ENCODE peak calls at places on chromosome 1, in four cellular contexts. One of them, this sample, is unnamed.

GRCh38 chr1:209748620-209749019 is 7.2 kb upstream of the TRAF3IP3 start:
- DNase-seq in activated B cell treated with CpG ODN at 0.5 μM for 24 hours: no peak
- DNase-seq in kidney epithelial cell: no peak
- DNase-seq in endothelial cell of umbilical vein: no peak
- DNase-seq in this sample: no peak

GRCh38 chr1:44855742-44856141 is 12.7 kb upstream of the PTCH2 start:
- DNase-seq in kidney epithelial cell: no peak
- DNase-seq in activated B cell treated with CpG ODN at 0.5 μM for 24 hours: no peak
- DNase-seq in endothelial cell of umbilical vein: no peak
- DNase-seq in this sample: no peak

GRCh38 chr1:53558916-53559315 is 99.7 kb downstream of the DMRTB1 start:
- DNase-seq in endothelial cell of umbilical vein: no peak
- DNase-seq in activated B cell treated with CpG ODN at 0.5 μM for 24 hours: no peak
- DNase-seq in kidney epithelial cell: no peak
- DNase-seq in this sample: no peak

GRCh38 chr1:242569867-242570266 is 45.4 kb upstream of the PLD5 start:
- DNase-seq in activated B cell treated with CpG ODN at 0.5 μM for 24 hours: no peak
- DNase-seq in kidney epithelial cell: peak
- DNase-seq in endothelial cell of umbilical vein: no peak
- DNase-seq in this sample: no peak

GRCh38 chr1:77282866-77283539 is 1.2 kb downstream of the AK5 start:
- DNase-seq in endothelial cell of umbilical vein: peak
- DNase-seq in kidney epithelial cell: no peak
- DNase-seq in activated B cell treated with CpG ODN at 0.5 μM for 24 hours: no peak
- DNase-seq in this sample: no peak

GRCh38 chr1:39411526-39411925 is 79.9 kb upstream of the BMP8A start:
- DNase-seq in kidney epithelial cell: no peak
- DNase-seq in endothelial cell of umbilical vein: no peak
- DNase-seq in activated B cell treated with CpG ODN at 0.5 μM for 24 hours: no peak
- DNase-seq in this sample: no peak

GRCh38 chr1:211101481-211101880 is 32.5 kb downstream of the KCNH1 start:
- DNase-seq in kidney epithelial cell: no peak
- DNase-seq in endothelial cell of umbilical vein: no peak
- DNase-seq in activated B cell treated with CpG ODN at 0.5 μM for 24 hours: no peak
- DNase-seq in this sample: no peak

GRCh38 chr1:66311092-66311491 is 222.9 kb upstream of the SGIP1 start:
- DNase-seq in endothelial cell of umbilical vein: no peak
- DNase-seq in activated B cell treated with CpG ODN at 0.5 μM for 24 hours: no peak
- DNase-seq in kidney epithelial cell: no peak
- DNase-seq in this sample: no peak

GRCh38 chr1:175319112-175319911 is 126.7 kb upstream of the KIAA0040 start:
- DNase-seq in activated B cell treated with CpG ODN at 0.5 μM for 24 hours: peak
- DNase-seq in endothelial cell of umbilical vein: peak
- DNase-seq in kidney epithelial cell: peak
- DNase-seq in this sample: peak

GRCh38 chr1:53153752-53154151 is 11.3 kb upstream of the SLC1A7 start:
- DNase-seq in activated B cell treated with CpG ODN at 0.5 μM for 24 hours: no peak
- DNase-seq in kidney epithelial cell: no peak
- DNase-seq in endothelial cell of umbilical vein: no peak
- DNase-seq in this sample: no peak

GRCh38 chr1:4425892-4426291 is 228.5 kb upstream of the AJAP1 start:
- DNase-seq in kidney epithelial cell: no peak
- DNase-seq in activated B cell treated with CpG ODN at 0.5 μM for 24 hours: no peak
- DNase-seq in endothelial cell of umbilical vein: no peak
- DNase-seq in this sample: no peak

GRCh38 chr1:172540635-172541034 is 7.7 kb downstream of the SUCO start:
- DNase-seq in kidney epithelial cell: no peak
- DNase-seq in endothelial cell of umbilical vein: no peak
- DNase-seq in activated B cell treated with CpG ODN at 0.5 μM for 24 hours: no peak
- DNase-seq in this sample: no peak

GRCh38 chr1:201678264-201679101 is 139.6 kb downstream of the NAV1 start:
- DNase-seq in endothelial cell of umbilical vein: no peak
- DNase-seq in activated B cell treated with CpG ODN at 0.5 μM for 24 hours: no peak
- DNase-seq in kidney epithelial cell: no peak
- DNase-seq in this sample: no peak

GRCh38 chr1:203450016-203450415 is 25.6 kb upstream of the PRELP start:
- DNase-seq in kidney epithelial cell: no peak
- DNase-seq in activated B cell treated with CpG ODN at 0.5 μM for 24 hours: no peak
- DNase-seq in endothelial cell of umbilical vein: no peak
- DNase-seq in this sample: no peak

GRCh38 chr1:154609398-154610380 is 1.7 kb upstream of the ADAR start:
- DNase-seq in activated B cell treated with CpG ODN at 0.5 μM for 24 hours: no peak
- DNase-seq in kidney epithelial cell: no peak
- DNase-seq in endothelial cell of umbilical vein: no peak
- DNase-seq in this sample: no peak

GRCh38 chr1:156122519-156123355 is 8.2 kb downstream of the LMNA start:
- DNase-seq in activated B cell treated with CpG ODN at 0.5 μM for 24 hours: no peak
- DNase-seq in kidney epithelial cell: no peak
- DNase-seq in endothelial cell of umbilical vein: peak
- DNase-seq in this sample: no peak

GRCh38 chr1:160437432-160438319 is 37.3 kb downstream of the VANGL2 start:
- DNase-seq in endothelial cell of umbilical vein: no peak
- DNase-seq in kidney epithelial cell: no peak
- DNase-seq in activated B cell treated with CpG ODN at 0.5 μM for 24 hours: no peak
- DNase-seq in this sample: no peak

GRCh38 chr1:77545970-77546369 is 136.5 kb downstream of the ZZZ3 start:
- DNase-seq in activated B cell treated with CpG ODN at 0.5 μM for 24 hours: no peak
- DNase-seq in endothelial cell of umbilical vein: no peak
- DNase-seq in kidney epithelial cell: no peak
- DNase-seq in this sample: no peak

GRCh38 chr1:36580524-36580923 is 97.8 kb upstream of the CSF3R start:
- DNase-seq in endothelial cell of umbilical vein: no peak
- DNase-seq in kidney epithelial cell: no peak
- DNase-seq in activated B cell treated with CpG ODN at 0.5 μM for 24 hours: no peak
- DNase-seq in this sample: no peak

GRCh38 chr1:44602675-44603610 is 71.3 kb downstream of the TMEM53 start:
- DNase-seq in activated B cell treated with CpG ODN at 0.5 μM for 24 hours: no peak
- DNase-seq in kidney epithelial cell: no peak
- DNase-seq in endothelial cell of umbilical vein: no peak
- DNase-seq in this sample: no peak

GRCh38 chr1:25095635-25096200 is 136.6 kb downstream of the SYF2 start:
- DNase-seq in endothelial cell of umbilical vein: no peak
- DNase-seq in kidney epithelial cell: no peak
- DNase-seq in activated B cell treated with CpG ODN at 0.5 μM for 24 hours: no peak
- DNase-seq in this sample: no peak

GRCh38 chr1:107277022-107277421 is 136.2 kb downstream of the NTNG1 start:
- DNase-seq in kidney epithelial cell: no peak
- DNase-seq in endothelial cell of umbilical vein: peak
- DNase-seq in activated B cell treated with CpG ODN at 0.5 μM for 24 hours: no peak
- DNase-seq in this sample: no peak

GRCh38 chr1:158972841-158973240 is 36.9 kb upstream of the IFI16 start:
- DNase-seq in kidney epithelial cell: no peak
- DNase-seq in activated B cell treated with CpG ODN at 0.5 μM for 24 hours: no peak
- DNase-seq in endothelial cell of umbilical vein: no peak
- DNase-seq in this sample: no peak
- TF ChIP-seq CTCF in kidney epithelial cell: peak
- TF ChIP-seq CTCF in activated B cell treated with CpG ODN at 0.5 μM for 24 hours: no peak
- TF ChIP-seq CTCF in endothelial cell of umbilical vein: no peak
- TF ChIP-seq CTCF in this sample: no peak

GRCh38 chr1:63935148-63935547 is 161.3 kb downstream of the ROR1 start:
- DNase-seq in activated B cell treated with CpG ODN at 0.5 μM for 24 hours: no peak
- DNase-seq in kidney epithelial cell: no peak
- DNase-seq in endothelial cell of umbilical vein: no peak
- DNase-seq in this sample: no peak
- TF ChIP-seq CTCF in activated B cell treated with CpG ODN at 0.5 μM for 24 hours: no peak
- TF ChIP-seq CTCF in kidney epithelial cell: peak
- TF ChIP-seq CTCF in endothelial cell of umbilical vein: no peak
- TF ChIP-seq CTCF in this sample: peak

GRCh38 chr1:199463521-199464127 is 563.9 kb upstream of the NR5A2 start:
- DNase-seq in endothelial cell of umbilical vein: peak
- DNase-seq in kidney epithelial cell: peak
- DNase-seq in activated B cell treated with CpG ODN at 0.5 μM for 24 hours: no peak
- DNase-seq in this sample: no peak

DNA sequence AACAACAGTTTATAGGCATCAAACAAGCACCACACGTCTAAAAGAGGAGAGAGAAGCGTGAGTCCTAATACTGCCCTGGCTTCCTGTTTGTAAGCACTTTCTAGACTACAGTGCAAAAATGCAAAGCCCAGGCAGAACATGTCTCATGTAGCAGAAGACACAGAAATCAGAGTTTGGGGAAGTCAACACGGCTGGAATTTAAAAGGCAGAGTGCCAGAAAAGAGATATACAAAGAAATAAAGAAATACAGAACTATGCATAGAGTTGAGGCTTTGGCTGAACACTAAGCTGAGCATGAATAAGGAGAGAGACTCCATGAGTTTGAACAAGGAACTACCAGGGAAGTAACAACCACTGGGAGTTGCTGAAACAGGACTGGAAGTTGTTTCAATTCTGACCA is 566.6 kb upstream of the NR5A2 start:
- DNase-seq in activated B cell treated with CpG ODN at 0.5 μM for 24 hours: no peak
- DNase-seq in kidney epithelial cell: no peak
- DNase-seq in endothelial cell of umbilical vein: peak
- DNase-seq in this sample: no peak
- TF ChIP-seq CTCF in activated B cell treated with CpG ODN at 0.5 μM for 24 hours: no peak
- TF ChIP-seq CTCF in kidney epithelial cell: no peak
- TF ChIP-seq CTCF in endothelial cell of umbilical vein: no peak
- TF ChIP-seq CTCF in this sample: no peak

DNA sequence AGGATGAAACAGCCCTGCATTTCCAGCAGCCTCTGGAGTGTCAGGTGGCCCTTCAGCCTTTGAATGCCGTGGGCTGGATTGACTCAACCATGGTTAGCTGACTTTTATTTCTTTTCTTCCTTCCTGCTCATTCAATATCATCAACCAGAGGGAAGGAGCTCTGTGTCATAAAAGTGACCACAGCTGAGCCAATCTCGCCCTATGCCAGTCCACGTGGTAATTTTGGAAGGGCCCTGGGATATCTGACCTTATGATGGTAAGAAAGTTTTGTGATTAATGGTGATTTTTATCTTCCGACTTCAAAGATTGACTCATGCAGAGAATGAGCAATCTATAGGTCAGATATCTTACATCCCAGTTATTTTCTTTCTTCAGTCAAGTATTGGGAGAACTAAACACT is 170.3 kb downstream of the ZC3H11B start:
- DNase-seq in endothelial cell of umbilical vein: peak
- DNase-seq in activated B cell treated with CpG ODN at 0.5 μM for 24 hours: no peak
- DNase-seq in kidney epithelial cell: no peak
- DNase-seq in this sample: no peak
- TF ChIP-seq CTCF in endothelial cell of umbilical vein: no peak
- TF ChIP-seq CTCF in activated B cell treated with CpG ODN at 0.5 μM for 24 hours: no peak
- TF ChIP-seq CTCF in kidney epithelial cell: no peak
- TF ChIP-seq CTCF in this sample: no peak

DNA sequence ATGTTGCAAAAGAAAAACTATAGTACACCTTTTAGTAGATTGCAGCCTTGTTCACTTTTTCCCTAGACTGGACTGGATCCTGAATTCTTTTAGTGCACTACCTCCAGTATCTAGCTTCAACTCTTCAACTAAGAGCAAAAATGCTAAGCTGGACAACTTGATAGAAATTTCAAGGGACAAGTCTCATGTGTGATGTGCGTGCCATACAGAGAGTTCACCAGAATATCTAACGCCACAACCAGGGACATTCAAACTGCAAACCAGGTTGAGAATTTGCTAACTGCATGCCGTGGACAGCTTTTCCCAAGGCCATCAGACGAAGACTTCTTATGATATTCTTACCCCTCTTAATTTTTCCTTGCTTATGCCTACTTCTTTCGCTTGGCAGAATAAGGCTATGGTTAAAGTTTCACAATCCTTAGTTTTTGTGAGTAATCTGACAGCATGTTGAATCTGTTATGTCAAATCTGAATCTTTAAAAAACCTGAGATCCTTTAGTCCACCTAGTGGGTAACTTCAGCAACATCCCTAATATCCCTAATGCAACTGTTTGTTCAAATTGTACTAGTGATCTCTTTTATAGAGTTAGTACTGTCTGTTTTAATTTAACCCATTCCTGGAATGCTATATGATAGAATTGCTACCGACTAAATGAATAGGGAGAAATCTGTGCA is 66.4 kb downstream of the DDAH1 start:
- DNase-seq in endothelial cell of umbilical vein: peak
- DNase-seq in activated B cell treated with CpG ODN at 0.5 μM for 24 hours: no peak
- DNase-seq in kidney epithelial cell: peak
- DNase-seq in this sample: no peak
- TF ChIP-seq CTCF in endothelial cell of umbilical vein: peak
- TF ChIP-seq CTCF in activated B cell treated with CpG ODN at 0.5 μM for 24 hours: no peak
- TF ChIP-seq CTCF in kidney epithelial cell: peak
- TF ChIP-seq CTCF in this sample: peak

DNA sequence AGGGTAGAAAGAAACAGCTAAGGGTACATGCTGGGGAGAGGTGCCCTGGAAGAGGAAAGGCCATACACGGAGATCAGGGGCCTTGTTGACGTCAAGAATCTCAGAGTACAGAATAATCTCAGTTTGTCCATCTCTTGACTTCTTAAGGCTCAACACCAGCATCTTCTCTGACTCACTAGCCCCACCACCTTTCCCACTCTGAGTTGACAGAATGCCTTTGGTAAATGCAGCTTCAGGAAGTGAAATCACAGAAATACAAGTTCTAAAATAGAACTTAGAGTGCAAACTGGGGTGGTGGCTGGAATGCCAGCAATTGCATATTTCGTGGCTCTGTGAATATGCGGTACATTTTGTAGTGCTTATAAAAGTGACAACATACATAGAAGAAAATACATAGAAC is 1.6 kb downstream of the COG2 start:
- DNase-seq in kidney epithelial cell: no peak
- DNase-seq in activated B cell treated with CpG ODN at 0.5 μM for 24 hours: no peak
- DNase-seq in endothelial cell of umbilical vein: no peak
- DNase-seq in this sample: no peak
- TF ChIP-seq CTCF in kidney epithelial cell: no peak
- TF ChIP-seq CTCF in activated B cell treated with CpG ODN at 0.5 μM for 24 hours: no peak
- TF ChIP-seq CTCF in endothelial cell of umbilical vein: no peak
- TF ChIP-seq CTCF in this sample: no peak

GRCh38 chr1:241408170-241408569 is 51.2 kb upstream of the RGS7 start:
- DNase-seq in activated B cell treated with CpG ODN at 0.5 μM for 24 hours: no peak
- DNase-seq in endothelial cell of umbilical vein: peak
- DNase-seq in kidney epithelial cell: no peak
- DNase-seq in this sample: no peak
- TF ChIP-seq CTCF in activated B cell treated with CpG ODN at 0.5 μM for 24 hours: no peak
- TF ChIP-seq CTCF in endothelial cell of umbilical vein: peak
- TF ChIP-seq CTCF in kidney epithelial cell: peak
- TF ChIP-seq CTCF in this sample: peak

GRCh38 chr1:205749826-205750682 is at the start of gene NUCKS1:
- DNase-seq in activated B cell treated with CpG ODN at 0.5 μM for 24 hours: peak
- DNase-seq in kidney epithelial cell: peak
- DNase-seq in endothelial cell of umbilical vein: peak
- DNase-seq in this sample: peak
- TF ChIP-seq CTCF in activated B cell treated with CpG ODN at 0.5 μM for 24 hours: no peak
- TF ChIP-seq CTCF in kidney epithelial cell: no peak
- TF ChIP-seq CTCF in endothelial cell of umbilical vein: no peak
- TF ChIP-seq CTCF in this sample: no peak

DNA sequence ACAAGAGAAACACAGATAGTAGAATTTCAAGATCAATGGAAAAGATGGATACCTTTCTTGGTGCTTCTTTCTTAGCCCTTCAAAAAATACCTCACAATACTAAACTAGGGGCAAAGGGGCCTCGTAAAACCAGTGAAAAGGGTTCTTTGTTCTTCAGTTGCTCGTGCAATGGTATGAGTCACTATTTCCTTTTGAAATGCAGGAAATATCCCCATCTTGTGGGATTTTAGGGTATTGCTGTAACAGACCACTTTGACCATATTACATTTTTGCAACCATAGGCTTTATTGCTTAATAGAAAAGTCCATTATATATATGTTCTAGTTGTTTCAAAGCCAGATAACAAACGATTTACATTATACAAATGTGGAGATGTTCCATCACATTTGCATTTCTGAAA is 88.7 kb upstream of the PKN2 start:
- DNase-seq in kidney epithelial cell: no peak
- DNase-seq in activated B cell treated with CpG ODN at 0.5 μM for 24 hours: no peak
- DNase-seq in endothelial cell of umbilical vein: peak
- DNase-seq in this sample: no peak
- TF ChIP-seq CTCF in kidney epithelial cell: peak
- TF ChIP-seq CTCF in activated B cell treated with CpG ODN at 0.5 μM for 24 hours: no peak
- TF ChIP-seq CTCF in endothelial cell of umbilical vein: peak
- TF ChIP-seq CTCF in this sample: peak